ENCODE peak calls at places on chromosomes 12 and 14, in six cellular contexts. O, E, U, T, R and S are unnamed samples.

GRCh38 chr14:25537846-25538455 is 488.0 kb upstream of the STXBP6 start:
- DNase-seq in T (peak), E (peak), O (no peak), U (peak), R (no peak), S (no peak)

GRCh38 chr12:130181211-130181610 is 18.9 kb downstream of the FZD10 start:
- DNase-seq in E (no peak), R (no peak), O (no peak), T (no peak), U (no peak), S (no peak)

GRCh38 chr14:51828017-51828797 is 32.2 kb upstream of the GNG2 start:
- DNase-seq in U (peak), E (peak), O (no peak), T (peak), R (peak), S (peak)

GRCh38 chr12:52074006-52074405 is 4.2 kb downstream of the ATG101 start:
- DNase-seq in O (no peak), R (no peak), T (no peak), U (peak), E (no peak), S (no peak)

GRCh38 chr12:65821336-65821735 is 2.9 kb upstream of the HMGA2 start:
- DNase-seq in U (no peak), O (no peak), E (no peak), R (no peak), T (no peak), S (no peak)

GRCh38 chr12:77133566-77133965 is 68.2 kb upstream of the E2F7 start:
- DNase-seq in O (no peak), U (no peak), T (peak), R (no peak), E (peak), S (no peak)

GRCh38 chr14:53304726-53305381 is 151.7 kb upstream of the DDHD1 start:
- DNase-seq in E (no peak), O (no peak), T (no peak), R (no peak), U (no peak), S (no peak)

GRCh38 chr12:48023386-48023785 is 19.1 kb upstream of the COL2A1 start:
- DNase-seq in U (peak), R (no peak), O (no peak), E (no peak), T (no peak), S (no peak)

GRCh38 chr12:109099426-109100020 is 2.1 kb downstream of the UNG start:
- DNase-seq in O (peak), T (no peak), R (no peak), E (peak), U (no peak), S (no peak)

GRCh38 chr14:104546021-104546491 is 33.5 kb upstream of the C14orf180 start:
- DNase-seq in U (no peak), R (no peak), T (no peak), O (peak), E (no peak), S (no peak)

GRCh38 chr14:76051717-76052459 is 66.3 kb downstream of the IFT43 start:
- DNase-seq in U (no peak), R (no peak), O (no peak), T (no peak), E (no peak), S (no peak)

GRCh38 chr14:67643671-67644070 is 24.0 kb downstream of the ARG2 start:
- DNase-seq in U (no peak), O (no peak), T (no peak), E (no peak), R (no peak), S (no peak)

GRCh38 chr12:69065804-69066203 is 132.8 kb upstream of the CPM start:
- DNase-seq in T (no peak), R (no peak), O (no peak), U (peak), E (no peak), S (no peak)

GRCh38 chr12:22505826-22506225 is 38.5 kb downstream of the C2CD5 start:
- DNase-seq in O (no peak), E (no peak), U (no peak), T (no peak), R (no peak), S (no peak)

GRCh38 chr14:36014236-36014635 is 162.3 kb downstream of the PTCSC3 start:
- DNase-seq in E (no peak), U (no peak), T (no peak), R (no peak), O (no peak), S (no peak)

GRCh38 chr12:109727039-109727723 is 13.6 kb downstream of the FAM222A start:
- DNase-seq in R (no peak), U (no peak), E (no peak), T (no peak), O (no peak), S (no peak)

GRCh38 chr12:120467439-120467838 is 2.1 kb downstream of the SRSF9 start:
- DNase-seq in T (no peak), R (no peak), E (no peak), O (no peak), U (no peak), S (no peak)

GRCh38 chr12:57726151-57726883 is 12.2 kb downstream of the AGAP2 start:
- DNase-seq in O (peak), T (peak), E (peak), U (peak), R (no peak), S (no peak)

GRCh38 chr12:13000935-13001724 is 1.1 kb upstream of the HEBP1 start:
- DNase-seq in E (peak), U (peak), R (no peak), T (peak), O (no peak), S (peak)

GRCh38 chr12:128823216-128823915 is 392 bp downstream of the SLC15A4 start:
- DNase-seq in T (no peak), O (peak), E (no peak), R (no peak), U (no peak), S (no peak)

GRCh38 chr12:105960319-105961076 is 178.3 kb downstream of the NUAK1 start:
- DNase-seq in U (peak), T (no peak), R (no peak), O (no peak), E (no peak), S (no peak)

GRCh38 chr12:12091977-12092663 is 21.4 kb downstream of the BCL2L14 start:
- DNase-seq in U (peak), O (no peak), T (no peak), R (no peak), E (no peak), S (no peak)

GRCh38 chr12:24561411-24561871 is 387.5 kb downstream of the BCAT1 start:
- DNase-seq in R (no peak), O (no peak), U (no peak), E (no peak), T (peak), S (no peak)

GRCh38 chr12:89884365-89884915 is 175.8 kb upstream of the ATP2B1 start:
- DNase-seq in T (no peak), U (no peak), R (no peak), O (no peak), E (no peak), S (no peak)

GRCh38 chr12:45663452-45663851 is 66.1 kb upstream of the ARID2 start:
- DNase-seq in O (no peak), T (no peak), E (no peak), U (peak), R (no peak), S (no peak)